ENCODE peak calls at places on chromosomes 7 and 10, in nine cellular contexts. One of them, this sample, is unnamed.

GRCh38 chr10:119377905-119378736 is 164.4 kb downstream of the RGS10 start:
- DNase-seq in ACHN: no peak
- DNase-seq in right cardiac atrium: peak
- DNase-seq in HEK293T: no peak
- DNase-seq in stimulated activated CD4-positive, alpha-beta T cell treated with anti-CD3 and anti-CD28 coated beads, Interleukin-15, amount 100 ng/mL, for 1 hour: no peak
- DNase-seq in HS-5: no peak
- DNase-seq in heart left ventricle: peak
- DNase-seq in T-cell: no peak
- DNase-seq in SK-MEL-5: no peak
- DNase-seq in this sample: no peak

GRCh38 chr10:8138471-8138870 is 84.0 kb downstream of the GATA3 start:
- DNase-seq in ACHN: peak
- DNase-seq in right cardiac atrium: no peak
- DNase-seq in HEK293T: no peak
- DNase-seq in stimulated activated CD4-positive, alpha-beta T cell treated with anti-CD3 and anti-CD28 coated beads, Interleukin-15, amount 100 ng/mL, for 1 hour: no peak
- DNase-seq in HS-5: no peak
- DNase-seq in heart left ventricle: no peak
- DNase-seq in T-cell: no peak
- DNase-seq in SK-MEL-5: no peak
- DNase-seq in this sample: no peak

GRCh38 chr7:28520074-28521015 is 108.0 kb downstream of the CREB5 start:
- DNase-seq in ACHN: no peak
- DNase-seq in right cardiac atrium: no peak
- DNase-seq in HEK293T: no peak
- DNase-seq in stimulated activated CD4-positive, alpha-beta T cell treated with anti-CD3 and anti-CD28 coated beads, Interleukin-15, amount 100 ng/mL, for 1 hour: no peak
- DNase-seq in HS-5: no peak
- DNase-seq in heart left ventricle: no peak
- DNase-seq in T-cell: no peak
- DNase-seq in SK-MEL-5: no peak
- DNase-seq in this sample: no peak

GRCh38 chr10:118970770-118971169 is 58.7 kb upstream of the NANOS1 start:
- DNase-seq in ACHN: no peak
- DNase-seq in right cardiac atrium: no peak
- DNase-seq in HEK293T: no peak
- DNase-seq in stimulated activated CD4-positive, alpha-beta T cell treated with anti-CD3 and anti-CD28 coated beads, Interleukin-15, amount 100 ng/mL, for 1 hour: no peak
- DNase-seq in HS-5: no peak
- DNase-seq in heart left ventricle: no peak
- DNase-seq in T-cell: no peak
- DNase-seq in SK-MEL-5: no peak
- DNase-seq in this sample: no peak

GRCh38 chr7:141860207-141860606 is 18.9 kb upstream of the PRSS37 start:
- DNase-seq in ACHN: no peak
- DNase-seq in right cardiac atrium: no peak
- DNase-seq in HEK293T: no peak
- DNase-seq in stimulated activated CD4-positive, alpha-beta T cell treated with anti-CD3 and anti-CD28 coated beads, Interleukin-15, amount 100 ng/mL, for 1 hour: no peak
- DNase-seq in HS-5: no peak
- DNase-seq in heart left ventricle: no peak
- DNase-seq in T-cell: no peak
- DNase-seq in SK-MEL-5: no peak
- DNase-seq in this sample: no peak

GRCh38 chr7:134892002-134892693 is 94.2 kb upstream of the AGBL3 start:
- DNase-seq in ACHN: peak
- DNase-seq in right cardiac atrium: no peak
- DNase-seq in HEK293T: no peak
- DNase-seq in stimulated activated CD4-positive, alpha-beta T cell treated with anti-CD3 and anti-CD28 coated beads, Interleukin-15, amount 100 ng/mL, for 1 hour: no peak
- DNase-seq in HS-5: no peak
- DNase-seq in heart left ventricle: no peak
- DNase-seq in T-cell: no peak
- DNase-seq in SK-MEL-5: no peak
- DNase-seq in this sample: no peak

GRCh38 chr10:72087969-72088878 is at the start of gene SPOCK2:
- DNase-seq in ACHN: peak
- DNase-seq in right cardiac atrium: peak
- DNase-seq in HEK293T: no peak
- DNase-seq in stimulated activated CD4-positive, alpha-beta T cell treated with anti-CD3 and anti-CD28 coated beads, Interleukin-15, amount 100 ng/mL, for 1 hour: peak
- DNase-seq in HS-5: no peak
- DNase-seq in heart left ventricle: no peak
- DNase-seq in T-cell: peak
- DNase-seq in SK-MEL-5: no peak
- DNase-seq in this sample: peak

GRCh38 chr10:8306685-8307364 is 252.3 kb downstream of the GATA3 start:
- DNase-seq in ACHN: no peak
- DNase-seq in right cardiac atrium: no peak
- DNase-seq in HEK293T: no peak
- DNase-seq in stimulated activated CD4-positive, alpha-beta T cell treated with anti-CD3 and anti-CD28 coated beads, Interleukin-15, amount 100 ng/mL, for 1 hour: no peak
- DNase-seq in HS-5: peak
- DNase-seq in heart left ventricle: no peak
- DNase-seq in T-cell: no peak
- DNase-seq in SK-MEL-5: no peak
- DNase-seq in this sample: no peak

GRCh38 chr7:36148422-36149065 is 4.5 kb upstream of the EEPD1 start:
- DNase-seq in ACHN: no peak
- DNase-seq in right cardiac atrium: no peak
- DNase-seq in HEK293T: no peak
- DNase-seq in stimulated activated CD4-positive, alpha-beta T cell treated with anti-CD3 and anti-CD28 coated beads, Interleukin-15, amount 100 ng/mL, for 1 hour: no peak
- DNase-seq in HS-5: no peak
- DNase-seq in heart left ventricle: no peak
- DNase-seq in T-cell: no peak
- DNase-seq in SK-MEL-5: no peak
- DNase-seq in this sample: no peak

GRCh38 chr10:122435212-122435827 is 19.1 kb upstream of the ARMS2 start:
- DNase-seq in ACHN: peak
- DNase-seq in right cardiac atrium: no peak
- DNase-seq in HEK293T: no peak
- DNase-seq in stimulated activated CD4-positive, alpha-beta T cell treated with anti-CD3 and anti-CD28 coated beads, Interleukin-15, amount 100 ng/mL, for 1 hour: no peak
- DNase-seq in HS-5: peak
- DNase-seq in heart left ventricle: no peak
- DNase-seq in T-cell: no peak
- DNase-seq in SK-MEL-5: peak
- DNase-seq in this sample: peak

GRCh38 chr7:139523199-139523941 is at the start of gene CLEC2L:
- DNase-seq in ACHN: peak
- DNase-seq in right cardiac atrium: no peak
- DNase-seq in HEK293T: no peak
- DNase-seq in stimulated activated CD4-positive, alpha-beta T cell treated with anti-CD3 and anti-CD28 coated beads, Interleukin-15, amount 100 ng/mL, for 1 hour: no peak
- DNase-seq in HS-5: no peak
- DNase-seq in heart left ventricle: no peak
- DNase-seq in T-cell: no peak
- DNase-seq in SK-MEL-5: no peak
- DNase-seq in this sample: no peak

GRCh38 chr7:84110400-84110799 is 84.2 kb downstream of the SEMA3A start:
- DNase-seq in ACHN: no peak
- DNase-seq in right cardiac atrium: no peak
- DNase-seq in HEK293T: no peak
- DNase-seq in stimulated activated CD4-positive, alpha-beta T cell treated with anti-CD3 and anti-CD28 coated beads, Interleukin-15, amount 100 ng/mL, for 1 hour: no peak
- DNase-seq in HS-5: no peak
- DNase-seq in heart left ventricle: no peak
- DNase-seq in T-cell: no peak
- DNase-seq in SK-MEL-5: no peak
- DNase-seq in this sample: no peak

GRCh38 chr7:88203401-88203800 is 16.4 kb downstream of the SRI start:
- DNase-seq in ACHN: no peak
- DNase-seq in right cardiac atrium: no peak
- DNase-seq in HEK293T: no peak
- DNase-seq in stimulated activated CD4-positive, alpha-beta T cell treated with anti-CD3 and anti-CD28 coated beads, Interleukin-15, amount 100 ng/mL, for 1 hour: no peak
- DNase-seq in HS-5: no peak
- DNase-seq in heart left ventricle: no peak
- DNase-seq in T-cell: no peak
- DNase-seq in SK-MEL-5: no peak
- DNase-seq in this sample: no peak

GRCh38 chr10:69866688-69867461 is 65.2 kb downstream of the COL13A1 start:
- DNase-seq in ACHN: peak
- DNase-seq in right cardiac atrium: peak
- DNase-seq in HEK293T: no peak
- DNase-seq in stimulated activated CD4-positive, alpha-beta T cell treated with anti-CD3 and anti-CD28 coated beads, Interleukin-15, amount 100 ng/mL, for 1 hour: no peak
- DNase-seq in HS-5: no peak
- DNase-seq in heart left ventricle: peak
- DNase-seq in T-cell: no peak
- DNase-seq in SK-MEL-5: peak
- DNase-seq in this sample: no peak

GRCh38 chr7:142039231-142039630 is 43.6 kb downstream of the MGAM start:
- DNase-seq in ACHN: no peak
- DNase-seq in right cardiac atrium: no peak
- DNase-seq in HEK293T: no peak
- DNase-seq in stimulated activated CD4-positive, alpha-beta T cell treated with anti-CD3 and anti-CD28 coated beads, Interleukin-15, amount 100 ng/mL, for 1 hour: no peak
- DNase-seq in HS-5: no peak
- DNase-seq in heart left ventricle: no peak
- DNase-seq in T-cell: no peak
- DNase-seq in SK-MEL-5: no peak
- DNase-seq in this sample: no peak

GRCh38 chr10:42149027-42149700 is 489.2 kb downstream of the ZNF33B start:
- DNase-seq in ACHN: no peak
- DNase-seq in right cardiac atrium: peak
- DNase-seq in HEK293T: no peak
- DNase-seq in stimulated activated CD4-positive, alpha-beta T cell treated with anti-CD3 and anti-CD28 coated beads, Interleukin-15, amount 100 ng/mL, for 1 hour: no peak
- DNase-seq in HS-5: no peak
- DNase-seq in heart left ventricle: peak
- DNase-seq in T-cell: no peak
- DNase-seq in SK-MEL-5: no peak
- DNase-seq in this sample: no peak

GRCh38 chr10:83142074-83142563 is 997.2 kb upstream of the GHITM start:
- DNase-seq in ACHN: no peak
- DNase-seq in right cardiac atrium: no peak
- DNase-seq in HEK293T: no peak
- DNase-seq in stimulated activated CD4-positive, alpha-beta T cell treated with anti-CD3 and anti-CD28 coated beads, Interleukin-15, amount 100 ng/mL, for 1 hour: no peak
- DNase-seq in HS-5: no peak
- DNase-seq in heart left ventricle: no peak
- DNase-seq in T-cell: no peak
- DNase-seq in SK-MEL-5: no peak
- DNase-seq in this sample: no peak

GRCh38 chr10:77436257-77436780 is 201.3 kb downstream of the KCNMA1 start:
- DNase-seq in ACHN: no peak
- DNase-seq in right cardiac atrium: no peak
- DNase-seq in HEK293T: no peak
- DNase-seq in stimulated activated CD4-positive, alpha-beta T cell treated with anti-CD3 and anti-CD28 coated beads, Interleukin-15, amount 100 ng/mL, for 1 hour: no peak
- DNase-seq in HS-5: no peak
- DNase-seq in heart left ventricle: no peak
- DNase-seq in T-cell: no peak
- DNase-seq in SK-MEL-5: no peak
- DNase-seq in this sample: no peak

GRCh38 chr7:84248267-84248666 is 53.7 kb upstream of the SEMA3A start:
- DNase-seq in ACHN: no peak
- DNase-seq in right cardiac atrium: no peak
- DNase-seq in HEK293T: no peak
- DNase-seq in stimulated activated CD4-positive, alpha-beta T cell treated with anti-CD3 and anti-CD28 coated beads, Interleukin-15, amount 100 ng/mL, for 1 hour: no peak
- DNase-seq in HS-5: no peak
- DNase-seq in heart left ventricle: no peak
- DNase-seq in T-cell: no peak
- DNase-seq in SK-MEL-5: peak
- DNase-seq in this sample: no peak

GRCh38 chr10:35972275-35972674 is 330.2 kb upstream of the FZD8 start:
- DNase-seq in ACHN: no peak
- DNase-seq in right cardiac atrium: no peak
- DNase-seq in HEK293T: no peak
- DNase-seq in stimulated activated CD4-positive, alpha-beta T cell treated with anti-CD3 and anti-CD28 coated beads, Interleukin-15, amount 100 ng/mL, for 1 hour: no peak
- DNase-seq in HS-5: no peak
- DNase-seq in heart left ventricle: no peak
- DNase-seq in T-cell: no peak
- DNase-seq in SK-MEL-5: no peak
- DNase-seq in this sample: no peak

GRCh38 chr7:52080493-52080892 is 763.9 kb upstream of the COBL start:
- DNase-seq in ACHN: no peak
- DNase-seq in right cardiac atrium: no peak
- DNase-seq in HEK293T: no peak
- DNase-seq in stimulated activated CD4-positive, alpha-beta T cell treated with anti-CD3 and anti-CD28 coated beads, Interleukin-15, amount 100 ng/mL, for 1 hour: no peak
- DNase-seq in HS-5: no peak
- DNase-seq in heart left ventricle: no peak
- DNase-seq in T-cell: no peak
- DNase-seq in SK-MEL-5: no peak
- DNase-seq in this sample: no peak

GRCh38 chr7:78226059-78226658 is 427.6 kb downstream of the PHTF2 start:
- DNase-seq in ACHN: peak
- DNase-seq in right cardiac atrium: peak
- DNase-seq in HEK293T: peak
- DNase-seq in stimulated activated CD4-positive, alpha-beta T cell treated with anti-CD3 and anti-CD28 coated beads, Interleukin-15, amount 100 ng/mL, for 1 hour: no peak
- DNase-seq in HS-5: no peak
- DNase-seq in heart left ventricle: peak
- DNase-seq in T-cell: no peak
- DNase-seq in SK-MEL-5: peak
- DNase-seq in this sample: no peak

This sample was measured in naive thymus-derived CD8-positive, alpha-beta T cell.